ENCODE peak calls at places on chromosome 16, in seven cellular contexts. One of them, this sample, is unnamed.

GRCh38 chr16:72876221-72876620 is 171.7 kb downstream of the ZFHX3 start:
- DNase-seq in GM12892: no peak
- DNase-seq in K562: no peak
- DNase-seq in GM12878: peak
- DNase-seq in H1: no peak
- DNase-seq in HepG2: no peak
- DNase-seq in SK-N-SH: no peak
- DNase-seq in this sample: peak

GRCh38 chr16:48330133-48330846 is 54.9 kb downstream of the SIAH1 start:
- DNase-seq in GM12892: no peak
- DNase-seq in K562: no peak
- DNase-seq in GM12878: no peak
- DNase-seq in H1: no peak
- DNase-seq in HepG2: no peak
- DNase-seq in SK-N-SH: no peak
- DNase-seq in this sample: no peak

GRCh38 chr16:69199382-69199781 is 12.4 kb downstream of the SNTB2 start:
- DNase-seq in GM12892: no peak
- DNase-seq in K562: no peak
- DNase-seq in GM12878: no peak
- DNase-seq in H1: no peak
- DNase-seq in HepG2: no peak
- DNase-seq in SK-N-SH: no peak
- DNase-seq in this sample: no peak

GRCh38 chr16:31243734-31244670 is 15.8 kb upstream of the ITGAM start:
- DNase-seq in GM12892: no peak
- DNase-seq in K562: peak
- DNase-seq in GM12878: peak
- DNase-seq in H1: no peak
- DNase-seq in HepG2: no peak
- DNase-seq in SK-N-SH: no peak
- DNase-seq in this sample: no peak

GRCh38 chr16:58733248-58733670 is 857 bp downstream of the GOT2 start:
- DNase-seq in GM12892: no peak
- DNase-seq in K562: no peak
- DNase-seq in GM12878: no peak
- DNase-seq in H1: no peak
- DNase-seq in HepG2: peak
- DNase-seq in SK-N-SH: peak
- DNase-seq in this sample: no peak

GRCh38 chr16:2474877-2475412 is at the start of gene TBC1D24:
- DNase-seq in GM12892: peak
- DNase-seq in K562: peak
- DNase-seq in GM12878: no peak
- DNase-seq in H1: no peak
- DNase-seq in HepG2: peak
- DNase-seq in SK-N-SH: peak
- DNase-seq in this sample: peak

GRCh38 chr16:24036614-24037013 is 200.8 kb downstream of the PRKCB start:
- DNase-seq in GM12892: peak
- DNase-seq in K562: peak
- DNase-seq in GM12878: no peak
- DNase-seq in H1: no peak
- DNase-seq in HepG2: peak
- DNase-seq in SK-N-SH: peak
- DNase-seq in this sample: peak

GRCh38 chr16:84501077-84501735 is 3.3 kb downstream of the MEAK7 start:
- DNase-seq in GM12892: no peak
- DNase-seq in K562: no peak
- DNase-seq in GM12878: no peak
- DNase-seq in H1: no peak
- DNase-seq in HepG2: no peak
- DNase-seq in SK-N-SH: no peak
- DNase-seq in this sample: no peak

GRCh38 chr16:23952128-23953041 is 116.6 kb downstream of the PRKCB start:
- DNase-seq in GM12892: no peak
- DNase-seq in K562: peak
- DNase-seq in GM12878: no peak
- DNase-seq in H1: no peak
- DNase-seq in HepG2: no peak
- DNase-seq in SK-N-SH: peak
- DNase-seq in this sample: no peak

GRCh38 chr16:84546669-84547538 is 42.4 kb upstream of the MEAK7 start:
- DNase-seq in GM12892: no peak
- DNase-seq in K562: no peak
- DNase-seq in GM12878: no peak
- DNase-seq in H1: no peak
- DNase-seq in HepG2: no peak
- DNase-seq in SK-N-SH: no peak
- DNase-seq in this sample: no peak

GRCh38 chr16:87145181-87146176 is 171.7 kb downstream of the C16orf95 start:
- DNase-seq in GM12892: no peak
- DNase-seq in K562: peak
- DNase-seq in GM12878: no peak
- DNase-seq in H1: no peak
- DNase-seq in HepG2: no peak
- DNase-seq in SK-N-SH: no peak
- DNase-seq in this sample: no peak

GRCh38 chr16:88925540-88925887 is 51.5 kb downstream of the CBFA2T3 start:
- DNase-seq in GM12892: no peak
- DNase-seq in K562: no peak
- DNase-seq in GM12878: no peak
- DNase-seq in H1: no peak
- DNase-seq in HepG2: no peak
- DNase-seq in SK-N-SH: no peak
- DNase-seq in this sample: no peak

GRCh38 chr16:88926374-88926990 is 50.5 kb downstream of the CBFA2T3 start:
- DNase-seq in GM12892: no peak
- DNase-seq in K562: no peak
- DNase-seq in GM12878: no peak
- DNase-seq in H1: no peak
- DNase-seq in HepG2: peak
- DNase-seq in SK-N-SH: no peak
- DNase-seq in this sample: no peak

GRCh38 chr16:88928405-88929375 is 48.3 kb downstream of the CBFA2T3 start:
- DNase-seq in GM12892: no peak
- DNase-seq in K562: no peak
- DNase-seq in GM12878: no peak
- DNase-seq in H1: no peak
- DNase-seq in HepG2: peak
- DNase-seq in SK-N-SH: no peak
- DNase-seq in this sample: no peak

GRCh38 chr16:88927661-88928060 is 49.3 kb downstream of the CBFA2T3 start:
- DNase-seq in GM12892: no peak
- DNase-seq in K562: no peak
- DNase-seq in GM12878: no peak
- DNase-seq in H1: no peak
- DNase-seq in HepG2: no peak
- DNase-seq in SK-N-SH: no peak
- DNase-seq in this sample: no peak

DNA sequence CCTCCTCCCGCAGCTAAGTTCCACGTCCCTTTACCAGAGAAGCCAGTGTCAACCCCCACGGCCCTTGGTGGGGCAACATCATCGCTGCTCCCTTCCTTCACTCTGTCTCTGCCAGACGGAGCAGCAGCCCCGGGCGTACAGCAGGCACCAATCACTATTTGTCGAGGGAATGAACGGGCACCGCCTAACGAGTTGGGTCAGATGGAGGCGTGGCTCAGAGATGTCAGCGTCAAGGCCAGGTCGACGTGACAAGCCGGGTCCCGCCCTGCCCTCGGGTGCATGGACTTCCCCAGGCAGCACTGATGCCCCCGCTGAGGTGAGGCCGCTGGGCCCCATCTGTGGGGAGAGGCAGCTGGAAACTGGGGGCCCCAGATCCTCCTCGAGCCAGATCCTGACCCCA is 50.0 kb downstream of the CBFA2T3 start:
- DNase-seq in GM12892: no peak
- DNase-seq in K562: no peak
- DNase-seq in GM12878: no peak
- DNase-seq in H1: no peak
- DNase-seq in HepG2: peak
- DNase-seq in SK-N-SH: no peak
- DNase-seq in this sample: no peak
- TF ChIP-seq POLR2AphosphoS5 in GM12892: no peak
- TF ChIP-seq POLR2AphosphoS5 in K562: no peak
- TF ChIP-seq POLR2AphosphoS5 in GM12878: no peak
- TF ChIP-seq POLR2AphosphoS5 in H1: no peak
- TF ChIP-seq POLR2AphosphoS5 in HepG2: no peak
- TF ChIP-seq POLR2AphosphoS5 in SK-N-SH: no peak
- TF ChIP-seq POLR2AphosphoS5 in this sample: no peak

GRCh38 chr16:55949518-55949917 is 74.3 kb upstream of the CES5A start:
- DNase-seq in GM12892: no peak
- DNase-seq in K562: no peak
- DNase-seq in GM12878: no peak
- DNase-seq in H1: no peak
- DNase-seq in HepG2: no peak
- DNase-seq in SK-N-SH: no peak
- DNase-seq in this sample: no peak
- TF ChIP-seq TAF1 in GM12892: no peak
- TF ChIP-seq TAF1 in K562: no peak
- TF ChIP-seq TAF1 in GM12878: no peak
- TF ChIP-seq TAF1 in H1: no peak
- TF ChIP-seq TAF1 in HepG2: no peak
- TF ChIP-seq TAF1 in SK-N-SH: no peak
- TF ChIP-seq TAF1 in this sample: no peak

GRCh38 chr16:56872863-56873391 is 7.9 kb downstream of the SLC12A3 start:
- DNase-seq in GM12892: no peak
- DNase-seq in K562: no peak
- DNase-seq in GM12878: no peak
- DNase-seq in H1: no peak
- DNase-seq in HepG2: no peak
- DNase-seq in SK-N-SH: no peak
- DNase-seq in this sample: no peak
- TF ChIP-seq POLR2AphosphoS5 in GM12892: no peak
- TF ChIP-seq POLR2AphosphoS5 in K562: no peak
- TF ChIP-seq POLR2AphosphoS5 in GM12878: no peak
- TF ChIP-seq POLR2AphosphoS5 in H1: no peak
- TF ChIP-seq POLR2AphosphoS5 in HepG2: no peak
- TF ChIP-seq POLR2AphosphoS5 in SK-N-SH: no peak
- TF ChIP-seq POLR2AphosphoS5 in this sample: no peak

GRCh38 chr16:28175715-28176114 is 36.0 kb downstream of the XPO6 start:
- DNase-seq in GM12892: no peak
- DNase-seq in K562: no peak
- DNase-seq in GM12878: no peak
- DNase-seq in H1: no peak
- DNase-seq in HepG2: no peak
- DNase-seq in SK-N-SH: no peak
- DNase-seq in this sample: no peak
- TF ChIP-seq TAF1 in GM12892: no peak
- TF ChIP-seq TAF1 in K562: no peak
- TF ChIP-seq TAF1 in GM12878: no peak
- TF ChIP-seq TAF1 in H1: no peak
- TF ChIP-seq TAF1 in HepG2: no peak
- TF ChIP-seq TAF1 in SK-N-SH: no peak
- TF ChIP-seq TAF1 in this sample: no peak

GRCh38 chr16:4323071-4323844 is 7.4 kb downstream of the GLIS2 start:
- DNase-seq in GM12892: no peak
- DNase-seq in K562: no peak
- DNase-seq in GM12878: no peak
- DNase-seq in H1: no peak
- DNase-seq in HepG2: no peak
- DNase-seq in SK-N-SH: no peak
- DNase-seq in this sample: no peak
- TF ChIP-seq POLR2AphosphoS5 in GM12892: no peak
- TF ChIP-seq POLR2AphosphoS5 in K562: no peak
- TF ChIP-seq POLR2AphosphoS5 in GM12878: no peak
- TF ChIP-seq POLR2AphosphoS5 in H1: no peak
- TF ChIP-seq POLR2AphosphoS5 in HepG2: no peak
- TF ChIP-seq POLR2AphosphoS5 in SK-N-SH: no peak
- TF ChIP-seq POLR2AphosphoS5 in this sample: no peak